ENCODE peak calls at places on chromosomes 1 and 21, in nine cellular contexts. N is tibial artery, L is brain microvascular endothelial cell, K is stomach, M is sigmoid colon, G is IMR-90, V is SJSA1, F is K562, R is thoracic aorta. Z is an unnamed sample. For H3K36me3, the result is how much of the 10 kb centered on the place peaks cover.

GRCh38 chr21:44708866-44709425 is 2.4 kb downstream of the TSPEAR start:
- DNase-seq in F (no peak), K (peak), G (no peak), M (no peak), N (peak), R (no peak), V (peak), L (no peak), Z (no peak)

GRCh38 chr1:222187566-222187965 is 360.3 kb downstream of the HHIPL2 start:
- DNase-seq in N (no peak), R (no peak), V (no peak), L (no peak), K (no peak), M (no peak), G (no peak), F (no peak), Z (no peak)

GRCh38 chr1:37728416-37728815 is 36.1 kb downstream of the CDCA8 start:
- DNase-seq in K (no peak), N (peak), V (no peak), L (no peak), F (no peak), G (no peak), R (no peak), M (peak), Z (no peak)

GRCh38 chr1:115306146-115306545 is 31.9 kb downstream of the NGF start:
- DNase-seq in M (no peak), R (no peak), K (no peak), G (peak), N (no peak), L (no peak), V (no peak), F (no peak), Z (no peak)

GRCh38 chr1:198623920-198624647 is 14.8 kb upstream of the PTPRC start:
- DNase-seq in V (no peak), L (peak), F (no peak), G (peak), M (no peak), R (no peak), K (no peak), N (no peak), Z (no peak)

GRCh38 chr1:175514309-175515001 is 228.9 kb downstream of the TNR start:
- DNase-seq in V (no peak), M (no peak), F (no peak), N (no peak), K (no peak), G (no peak), L (no peak), R (no peak), Z (no peak)

GRCh38 chr1:201229771-201230635 is 39.4 kb downstream of the IGFN1 start:
- DNase-seq in F (no peak), N (no peak), K (no peak), R (no peak), L (peak), M (no peak), G (peak), V (no peak), Z (no peak)

GRCh38 chr1:31765041-31765467 is 914 bp upstream of the ADGRB2 start:
- DNase-seq in M (no peak), V (no peak), R (no peak), G (peak), F (peak), K (no peak), N (no peak), L (no peak), Z (no peak)

GRCh38 chr21:38333290-38334272 is 76.8 kb downstream of the KCNJ15 start:
- DNase-seq in R (no peak), V (no peak), N (peak), F (no peak), L (no peak), M (no peak), G (no peak), K (no peak), Z (no peak)

GRCh38 chr1:240414237-240414636 is 197.7 kb downstream of the GREM2 start:
- DNase-seq in R (no peak), M (no peak), V (no peak), F (no peak), K (no peak), N (no peak), L (peak), G (peak), Z (no peak)

GRCh38 chr1:65979645-65980044 is 186.9 kb downstream of the PDE4B start:
- DNase-seq in G (no peak), M (no peak), F (no peak), K (no peak), N (no peak), L (no peak), R (no peak), V (no peak), Z (no peak)

GRCh38 chr21:46472246-46472645 is 13.6 kb downstream of the DIP2A start:
- DNase-seq in G (peak), M (no peak), N (no peak), K (no peak), V (no peak), R (no peak), F (no peak), L (no peak), Z (no peak)

GRCh38 chr1:17919525-17920439 is 164.6 kb downstream of the ACTL8 start:
- DNase-seq in V (no peak), L (peak), G (peak), F (peak), N (peak), K (peak), R (no peak), M (no peak), Z (peak)

GRCh38 chr21:44714905-44715304 is 3.5 kb upstream of the TSPEAR start:
- DNase-seq in K (peak), L (no peak), R (no peak), N (no peak), V (no peak), G (no peak), F (no peak), M (no peak), Z (no peak)

GRCh38 chr1:182601416-182601786 is 2.8 kb downstream of the RGS16 start:
- DNase-seq in G (peak), R (no peak), K (peak), V (peak), N (peak), M (peak), F (peak), L (peak), Z (peak)

GRCh38 chr1:44677201-44677520 is 2.6 kb downstream of the ARMH1 start:
- DNase-seq in F (peak), M (no peak), V (no peak), R (no peak), K (no peak), L (peak), G (peak), N (no peak), Z (no peak)

GRCh38 chr1:27060879-27061278 is 48.2 kb upstream of the TENT5B start:
- DNase-seq in G (no peak), F (no peak), K (no peak), L (no peak), N (no peak), M (no peak), V (no peak), R (no peak), Z (no peak)

GRCh38 chr1:246724725-246725095 is 501 bp downstream of the SCCPDH start:
- DNase-seq in N (no peak), R (no peak), L (peak), V (no peak), K (no peak), M (no peak), F (peak), G (peak), Z (no peak)

DNA sequence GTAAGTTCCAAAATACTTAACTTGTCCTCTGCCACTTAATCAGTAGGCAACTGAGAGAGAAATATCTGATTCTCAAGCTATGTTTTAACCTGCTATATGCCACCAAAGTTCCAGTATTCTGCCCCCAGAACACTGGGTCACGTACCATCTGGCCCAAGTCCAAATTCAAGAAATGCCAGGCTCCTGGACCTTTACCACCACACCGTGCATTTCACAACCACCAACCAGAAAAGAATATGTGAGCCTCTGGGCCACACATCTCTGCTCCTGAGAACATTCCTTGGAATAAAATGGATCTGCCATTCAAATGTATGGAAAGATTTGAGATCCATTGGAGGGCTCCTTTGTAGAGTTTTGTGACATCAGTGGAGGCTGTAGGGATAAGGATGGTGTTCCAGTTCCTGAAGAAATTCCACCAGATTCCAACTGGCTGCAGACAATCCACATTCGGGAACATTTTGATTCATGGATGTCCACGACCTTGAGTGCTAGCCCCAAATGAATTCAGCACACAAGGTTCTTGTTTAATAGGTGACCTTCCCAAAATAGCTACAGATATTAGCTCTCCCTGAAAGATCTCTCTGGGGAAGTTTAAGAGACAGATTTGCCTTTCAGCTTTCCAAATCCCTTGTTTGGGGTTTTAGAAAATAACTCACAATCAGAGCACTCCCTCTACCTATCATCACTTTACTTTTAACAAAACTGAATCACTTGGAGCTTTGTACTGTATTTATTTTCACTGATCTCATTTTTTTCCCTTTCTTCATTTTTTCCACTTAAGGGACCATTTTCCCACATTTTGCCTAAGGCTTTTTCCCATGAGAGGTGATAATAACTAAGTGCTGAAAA is 128.3 kb upstream of the ZC3H11B start:
- DNase-seq in K (no peak), F (no peak), G (no peak), R (no peak), N (no peak), M (no peak), L (no peak), V (no peak), Z (no peak)
- H3K27ac ChIP-seq in K (no peak), F (no peak), G (no peak), R (no peak), N (no peak), M (no peak), L (no peak), V (no peak), Z (no peak)

GRCh38 chr1:21880619-21880970 is 56.5 kb downstream of the HSPG2 start:
- DNase-seq in F (no peak), N (no peak), G (no peak), L (no peak), K (no peak), M (no peak), R (no peak), V (no peak), Z (no peak)

GRCh38 chr1:21878840-21879478 is 58.2 kb downstream of the HSPG2 start:
- DNase-seq in F (no peak), N (no peak), G (no peak), K (no peak), R (no peak), L (no peak), M (no peak), V (no peak), Z (no peak)

GRCh38 chr1:21879928-21880618 is 57.0 kb downstream of the HSPG2 start:
- DNase-seq in G (no peak), R (no peak), K (no peak), F (no peak), V (peak), L (no peak), M (no peak), N (no peak), Z (no peak)

GRCh38 chr1:21882721-21883415 is 54.2 kb downstream of the HSPG2 start:
- DNase-seq in V (no peak), N (no peak), R (no peak), G (no peak), M (no peak), K (no peak), F (no peak), L (no peak), Z (no peak)

GRCh38 chr1:21881250-21881649 is 55.9 kb downstream of the HSPG2 start:
- DNase-seq in N (no peak), F (no peak), L (no peak), G (no peak), R (no peak), M (no peak), K (no peak), V (no peak), Z (no peak)
- H3K36me3 ChIP-seq in N (half or more), F (half or more), L (half or more), G (half or more), R (half or more), M (half or more), K (half or more), V (half or more), Z (under half)

GRCh38 chr1:2563205-2563604 is 7.0 kb downstream of the TNFRSF14 start:
- DNase-seq in L (no peak), K (no peak), R (no peak), N (no peak), M (no peak), F (no peak), V (no peak), G (no peak), Z (no peak)

GRCh38 chr1:2566106-2567045 is 10.2 kb downstream of the TNFRSF14 start:
- DNase-seq in R (no peak), F (no peak), L (no peak), G (no peak), N (no peak), V (no peak), M (no peak), K (no peak), Z (no peak)

GRCh38 chr1:2561898-2562895 is 6.0 kb downstream of the TNFRSF14 start:
- DNase-seq in M (no peak), F (peak), R (no peak), G (no peak), N (no peak), V (no peak), L (no peak), K (no peak), Z (no peak)

GRCh38 chr1:2564815-2565415 is 8.7 kb downstream of the TNFRSF14 start:
- DNase-seq in V (no peak), N (no peak), R (no peak), K (no peak), M (no peak), F (no peak), G (no peak), L (no peak), Z (no peak)

DNA sequence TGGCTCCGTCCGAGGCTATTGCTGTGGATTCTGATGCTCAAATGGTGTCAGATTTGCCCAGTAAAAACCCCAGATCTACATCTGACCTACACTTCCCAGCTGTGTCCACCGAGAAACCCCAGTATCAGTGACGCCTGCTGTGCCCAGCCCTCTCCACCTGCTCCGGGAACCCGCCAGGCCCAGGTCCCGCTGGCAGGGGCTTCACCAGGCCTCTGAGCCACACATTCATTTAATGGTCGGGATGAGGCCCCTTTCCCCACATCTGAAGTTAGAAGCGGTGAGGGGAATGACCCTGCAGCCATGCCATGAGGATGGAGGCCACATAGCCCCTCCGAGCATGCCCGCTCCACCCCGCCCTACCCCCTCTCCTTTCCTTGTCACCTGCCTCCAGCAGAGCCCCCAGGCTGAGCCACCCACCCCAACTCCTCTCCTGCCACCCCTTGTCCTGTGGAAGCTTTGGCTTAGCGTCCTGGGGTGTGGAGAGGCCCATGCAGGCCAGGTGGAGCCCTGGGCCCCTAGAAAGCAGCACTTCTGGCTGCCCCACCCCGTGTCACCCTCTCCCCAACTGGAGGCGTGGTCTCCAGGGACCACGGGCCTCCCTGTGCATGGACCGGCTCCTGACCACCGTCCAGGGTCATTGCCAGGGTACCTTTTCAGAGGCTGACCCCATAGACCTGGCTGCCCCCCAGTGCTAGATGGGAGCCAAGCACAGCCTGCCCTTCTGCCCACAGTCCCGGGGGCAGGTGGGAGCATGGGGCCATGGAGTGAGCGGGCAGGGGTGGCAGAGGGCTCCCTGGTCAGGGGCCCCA is 8.0 kb downstream of the TNFRSF14 start:
- DNase-seq in N (no peak), M (no peak), G (no peak), F (no peak), V (no peak), R (no peak), K (no peak), L (no peak), Z (no peak)
- H3K27ac ChIP-seq in N (no peak), M (no peak), G (no peak), F (no peak), V (no peak), R (no peak), K (no peak), L (no peak), Z (no peak)

DNA sequence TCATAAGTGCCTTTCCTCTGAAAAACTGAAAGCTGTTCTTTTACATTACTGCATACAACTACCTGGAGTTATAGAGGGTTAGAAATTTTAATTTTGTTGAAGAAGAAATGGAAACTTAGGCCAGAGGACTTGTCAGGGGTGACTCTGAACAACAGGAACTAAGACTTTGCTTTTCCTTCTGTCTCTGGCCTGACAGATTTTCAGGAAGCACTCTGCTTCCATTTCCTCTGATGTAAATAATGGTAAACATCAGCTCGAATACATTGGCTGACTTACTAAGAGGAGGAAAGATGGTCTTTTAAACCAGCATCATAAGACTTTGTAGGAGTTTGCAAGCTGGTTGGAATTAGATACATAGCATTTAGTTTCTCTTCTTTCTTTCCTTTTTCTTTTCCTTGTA is 27.1 kb upstream of the PLEKHM2 start:
- DNase-seq in N (no peak), K (no peak), R (no peak), L (no peak), V (no peak), G (no peak), F (no peak), M (no peak), Z (no peak)
- H3K36me3 ChIP-seq in N (half or more), K (half or more), R (under half), L (under half), V (under half), G (under half), F (half or more), M (under half), Z (half or more)

GRCh38 chr1:23743287-23744052 is at the start of gene ELOA:
- DNase-seq in R (no peak), L (no peak), V (peak), M (peak), G (peak), N (peak), F (peak), K (peak), Z (peak)

GRCh38 chr1:23742670-23743286 is 493 bp upstream of the ELOA start:
- DNase-seq in F (no peak), M (peak), N (peak), G (no peak), L (no peak), V (peak), K (no peak), R (no peak), Z (no peak)

GRCh38 chr1:23741609-23742008 is 1.7 kb upstream of the ELOA start:
- DNase-seq in F (no peak), L (no peak), M (no peak), N (no peak), K (no peak), R (no peak), G (no peak), V (no peak), Z (no peak)

GRCh38 chr1:23747947-23748346 is 4.7 kb downstream of the ELOA start:
- DNase-seq in R (no peak), M (no peak), G (no peak), F (no peak), N (no peak), L (no peak), K (no peak), V (no peak), Z (no peak)

GRCh38 chr1:23745515-23745914 is 2.2 kb downstream of the ELOA start:
- DNase-seq in V (no peak), F (peak), N (no peak), G (peak), K (no peak), M (no peak), L (no peak), R (no peak), Z (no peak)
- H3K27ac ChIP-seq in V (no peak), F (no peak), N (no peak), G (no peak), K (peak), M (no peak), L (no peak), R (no peak), Z (peak)

DNA sequence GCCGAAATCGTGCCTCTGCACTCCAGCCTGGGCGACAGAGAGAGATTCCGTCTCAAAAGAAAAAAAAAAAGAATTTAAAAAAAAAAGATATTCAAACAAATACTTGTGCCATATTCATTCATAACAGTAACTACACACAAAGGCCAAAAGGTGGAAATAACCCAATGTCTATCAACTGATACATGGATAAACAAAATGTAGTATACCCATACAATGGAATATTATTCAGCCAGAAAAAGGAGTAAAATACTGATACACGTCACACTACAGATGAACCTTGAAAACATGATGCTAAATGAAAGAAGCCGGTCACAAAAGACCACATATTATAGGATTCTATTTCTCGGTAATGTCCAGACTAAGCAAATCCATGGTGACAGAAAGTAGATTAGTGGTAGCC is 109.4 kb upstream of the SOD1 start:
- DNase-seq in R (no peak), L (no peak), N (no peak), M (no peak), V (no peak), K (no peak), G (no peak), F (no peak), Z (no peak)
- H3K36me3 ChIP-seq in R (under half), L (under half), N (under half), M (under half), V (under half), K (under half), G (under half), F (under half), Z (under half)

DNA sequence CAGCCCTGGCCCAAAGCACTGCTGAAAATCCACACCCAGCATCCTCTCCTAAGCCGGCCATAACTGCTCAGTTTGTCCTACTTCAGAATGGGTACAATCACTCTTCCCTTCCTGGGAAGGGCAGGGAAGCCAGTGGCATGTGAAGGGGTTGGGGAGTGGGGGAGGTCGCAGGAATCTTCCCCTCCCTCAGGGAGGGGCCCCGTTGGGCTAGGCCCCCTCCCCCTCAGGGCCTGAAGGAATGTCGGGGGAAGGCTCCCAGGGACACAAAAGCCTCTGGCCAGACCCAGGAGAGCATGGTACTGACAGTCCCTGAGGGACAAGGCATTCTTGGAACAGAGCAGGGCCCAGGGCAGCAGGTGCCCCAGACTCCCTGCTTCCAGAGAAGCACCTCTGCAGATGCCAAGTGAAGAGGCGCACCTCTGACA is 1.2 kb downstream of the ELOVL1 start:
- DNase-seq in N (no peak), V (peak), G (no peak), K (no peak), R (no peak), F (no peak), L (no peak), M (no peak), Z (no peak)
- H3K27ac ChIP-seq in N (peak), V (peak), G (peak), K (peak), R (peak), F (peak), L (peak), M (peak), Z (peak)